ENCODE peak calls at places on chromosomes 16 and 17, in five cellular contexts. U is sciatic nerve; O is Panc1; M is activated naive CD8-positive, alpha-beta T cell treated with anti-CD3 and anti-CD28 coated beads, Interleukin-2, amount 10 ng/mL, durations not matched to agents 7 days and 5 days; Z is left colon. X is an unnamed sample.

GRCh38 chr16:23895052-23895451 is 59.3 kb downstream of the PRKCB start:
- ATAC-seq in Z (no peak), O (no peak), M (no peak), U (no peak), X (no peak)

GRCh38 chr17:63224644-63225043 is 221.5 kb downstream of the CYB561 start:
- ATAC-seq in U (no peak), M (no peak), O (no peak), Z (no peak), X (no peak)

GRCh38 chr17:19659366-19660177 is 11.0 kb downstream of the ALDH3A2 start:
- ATAC-seq in M (no peak), U (peak; percentile 36), O (no peak), Z (no peak), X (no peak)

GRCh38 chr17:76845524-76845923 is 22.7 kb upstream of the MGAT5B start:
- ATAC-seq in Z (no peak), M (no peak), O (no peak), U (no peak), X (no peak)

GRCh38 chr17:35187481-35187880 is 6.7 kb downstream of the SLC35G3 start:
- ATAC-seq in M (no peak), U (no peak), Z (no peak), O (no peak), X (no peak)

GRCh38 chr17:20999044-20999573 is 43.7 kb downstream of the USP22 start:
- ATAC-seq in Z (no peak), M (no peak), O (no peak), U (peak; percentile 20), X (peak; percentile 61)

GRCh38 chr16:11067266-11067665 is 122.9 kb downstream of the CLEC16A start:
- ATAC-seq in M (no peak), Z (no peak), O (no peak), U (no peak), X (no peak)

GRCh38 chr17:46002973-46003316 is 3.9 kb downstream of the STH start:
- ATAC-seq in M (no peak), U (peak; percentile 7), O (peak; percentile 20), Z (no peak), X (no peak)

GRCh38 chr17:40093580-40094201 is 6.7 kb downstream of the NR1D1 start:
- ATAC-seq in M (no peak), U (no peak), O (no peak), Z (no peak), X (no peak)

GRCh38 chr17:1647802-1648581 is 1.7 kb downstream of the RILP start:
- ATAC-seq in U (peak; percentile 7), O (no peak), M (no peak), Z (no peak), X (no peak)

GRCh38 chr16:47713225-47713595 is 252.1 kb downstream of the PHKB start:
- ATAC-seq in O (no peak), Z (no peak), U (no peak), M (peak; percentile 72), X (peak; percentile 93)

GRCh38 chr17:40529991-40530390 is 28.6 kb upstream of the TNS4 start:
- ATAC-seq in U (no peak), O (no peak), Z (no peak), M (no peak), X (no peak)

GRCh38 chr17:44552361-44552760 is 4.9 kb upstream of the FZD2 start:
- ATAC-seq in O (no peak), M (no peak), Z (peak; percentile 72), U (peak; percentile 60), X (no peak)

GRCh38 chr17:17377071-17377487 is 73.9 kb downstream of the NT5M start:
- ATAC-seq in Z (no peak), U (no peak), O (no peak), M (no peak), X (no peak)

GRCh38 chr17:9009737-9010136 is 11.6 kb upstream of the NTN1 start:
- ATAC-seq in U (no peak), O (no peak), M (no peak), Z (no peak), X (no peak)

GRCh38 chr17:54983260-54983659 is 14.7 kb downstream of the STXBP4 start:
- ATAC-seq in O (no peak), M (no peak), Z (no peak), U (no peak), X (no peak)

GRCh38 chr16:24728891-24729242 is 584 bp upstream of the TNRC6A start:
- ATAC-seq in M (no peak), U (peak; percentile 5), Z (peak; percentile 15), O (no peak), X (peak; percentile 11)

GRCh38 chr16:87441886-87442580 is 49.9 kb downstream of the MAP1LC3B start:
- ATAC-seq in U (no peak), M (no peak), O (no peak), Z (no peak), X (peak; percentile 65)

GRCh38 chr17:41278176-41278955 is 2.9 kb downstream of the KRTAP9-7 start:
- ATAC-seq in U (no peak), M (no peak), Z (no peak), O (no peak), X (no peak)

GRCh38 chr17:79835953-79836951 is 3.0 kb downstream of the CBX4 start:
- ATAC-seq in U (no peak), O (no peak), Z (peak; percentile 50), M (no peak), X (no peak)

GRCh38 chr17:43552229-43552837 is 6.2 kb upstream of the ETV4 start:
- ATAC-seq in U (no peak), O (no peak), Z (peak; percentile 49), M (no peak), X (no peak)

GRCh38 chr17:77480509-77481215 is 339.9 kb downstream of the SEC14L1 start:
- ATAC-seq in O (peak; percentile 14), M (no peak), Z (no peak), U (peak; percentile 2), X (no peak)

GRCh38 chr17:38761612-38762011 is 9.1 kb downstream of the PSMB3 start:
- ATAC-seq in Z (peak; percentile 63), M (peak; percentile 82), U (no peak), O (peak; percentile 60), X (peak; percentile 48)

GRCh38 chr17:29698019-29698777 is 75.5 kb upstream of the CORO6 start:
- ATAC-seq in Z (no peak), O (no peak), U (no peak), M (no peak), X (no peak)

GRCh38 chr17:38447502-38448095 is 19.3 kb downstream of the ARHGAP23 start:
- ATAC-seq in U (no peak), O (no peak), Z (peak; percentile 42), M (no peak), X (no peak)

GRCh38 chr16:51133691-51134090 is 17.4 kb downstream of the SALL1 start:
- ATAC-seq in U (no peak), Z (no peak), M (no peak), O (no peak), X (no peak)

GRCh38 chr16:66881014-66881417 is 701 bp downstream of the PDP2 start:
- ATAC-seq in M (peak; percentile 11), U (peak; percentile 19), Z (peak; percentile 33), O (peak; percentile 14), X (no peak)

GRCh38 chr17:1168537-1169234 is 11.1 kb downstream of the ABR start:
- ATAC-seq in U (no peak), Z (no peak), O (no peak), M (no peak), X (no peak)

GRCh38 chr16:84427553-84427952 is 59.2 kb downstream of the ATP2C2 start:
- ATAC-seq in U (no peak), Z (no peak), M (no peak), O (no peak), X (no peak)

GRCh38 chr17:47700471-47701449 is 6.8 kb downstream of the TBKBP1 start:
- ATAC-seq in O (no peak), Z (no peak), M (peak; percentile 43), U (no peak), X (peak; percentile 32)

GRCh38 chr17:65772989-65773388 is 211.5 kb upstream of the AXIN2 start:
- ATAC-seq in U (no peak), O (no peak), Z (peak; percentile 77), M (no peak), X (no peak)

GRCh38 chr16:24975428-24975889 is 39.7 kb downstream of the ARHGAP17 start:
- ATAC-seq in U (no peak), O (no peak), Z (peak; percentile 17), M (no peak), X (peak; percentile 13)

GRCh38 chr17:43341705-43342600 is 56.8 kb upstream of the ARL4D start:
- ATAC-seq in M (no peak), O (no peak), U (no peak), Z (no peak), X (peak; percentile 89)

GRCh38 chr17:47797797-47798196 is 23.8 kb downstream of the OSBPL7 start:
- ATAC-seq in Z (no peak), M (no peak), U (no peak), O (no peak), X (no peak)

GRCh38 chr17:82776454-82776853 is 24.6 kb downstream of the TBCD start:
- ATAC-seq in Z (no peak), M (peak; percentile 73), U (no peak), O (no peak), X (no peak)

GRCh38 chr17:7392696-7393612 is 1.4 kb downstream of the PLSCR3 start:
- ATAC-seq in U (no peak), Z (no peak), O (no peak), M (no peak), X (no peak)

GRCh38 chr17:74760404-74761105 is 12.1 kb downstream of the NHERF1 start:
- ATAC-seq in Z (no peak), U (peak; percentile 20), M (no peak), O (peak; percentile 6), X (no peak)

X was measured in activated T-helper 17 cell treated with anti-CD3 and anti-CD28 coated beads, Interleukin-2, amount 50 U/mL, for 72 hours.